ENCODE peak calls at places on chromosomes 6 and 20, in nine cellular contexts. P, K, U, F, J, I, Y, V and C are unnamed samples.

GRCh38 chr20:7967199-7967844 is 27.1 kb upstream of the HAO1 start:
- DNase-seq in P (peak), K (peak), U (no peak), F (no peak), J (no peak), I (no peak), Y (peak), V (no peak), C (no peak)

GRCh38 chr20:1813101-1813529 is 82.1 kb upstream of the SIRPA start:
- DNase-seq in P (no peak), K (peak), U (no peak), F (no peak), J (peak), I (no peak), Y (peak), V (no peak), C (no peak)

GRCh38 chr6:29631209-29631810 is 1.7 kb downstream of the GABBR1 start:
- DNase-seq in P (peak), K (no peak), U (no peak), F (no peak), J (no peak), I (peak), Y (peak), V (no peak), C (no peak)

GRCh38 chr6:50380409-50381105 is 330.8 kb upstream of the DEFB112 start:
- DNase-seq in P (no peak), K (no peak), U (no peak), F (no peak), J (no peak), I (no peak), Y (no peak), V (no peak), C (no peak)

GRCh38 chr6:142883011-142883410 is 62.0 kb downstream of the HIVEP2 start:
- DNase-seq in P (peak), K (peak), U (no peak), F (no peak), J (no peak), I (no peak), Y (peak), V (no peak), C (no peak)

GRCh38 chr6:14883921-14884320 is 361.9 kb upstream of the JARID2 start:
- DNase-seq in P (peak), K (peak), U (no peak), F (no peak), J (no peak), I (no peak), Y (no peak), V (no peak), C (no peak)

GRCh38 chr20:46894579-46894958 is at the start of gene EYA2:
- DNase-seq in P (peak), K (no peak), U (peak), F (no peak), J (peak), I (peak), Y (peak), V (no peak), C (no peak)

GRCh38 chr20:34468956-34469355 is 47.3 kb upstream of the DYNLRB1 start:
- DNase-seq in P (peak), K (no peak), U (no peak), F (no peak), J (no peak), I (no peak), Y (no peak), V (no peak), C (no peak)

GRCh38 chr6:145963216-145964068 is 716 bp downstream of the SHPRH start:
- DNase-seq in P (peak), K (peak), U (peak), F (no peak), J (peak), I (peak), Y (peak), V (peak), C (peak)

GRCh38 chr6:156545021-156545420 is 232.2 kb upstream of the ARID1B start:
- DNase-seq in P (peak), K (no peak), U (no peak), F (no peak), J (no peak), I (no peak), Y (no peak), V (no peak), C (no peak)

GRCh38 chr6:15770347-15771143 is 107.7 kb upstream of the DTNBP1 start:
- DNase-seq in P (peak), K (peak), U (no peak), F (no peak), J (no peak), I (no peak), Y (peak), V (no peak), C (no peak)

GRCh38 chr20:31494131-31494530 is 19.0 kb downstream of the REM1 start:
- DNase-seq in P (peak), K (peak), U (peak), F (no peak), J (no peak), I (peak), Y (peak), V (no peak), C (no peak)

GRCh38 chr20:44401052-44401769 is 45.7 kb downstream of the HNF4A start:
- DNase-seq in P (no peak), K (no peak), U (no peak), F (no peak), J (no peak), I (no peak), Y (no peak), V (no peak), C (no peak)

GRCh38 chr6:26311385-26312095 is 53.5 kb upstream of the BTN3A2 start:
- DNase-seq in P (peak), K (peak), U (no peak), F (no peak), J (no peak), I (peak), Y (peak), V (peak), C (peak)

GRCh38 chr6:49618257-49618656 is 18.4 kb downstream of the RHAG start:
- DNase-seq in P (no peak), K (no peak), U (no peak), F (no peak), J (no peak), I (no peak), Y (no peak), V (no peak), C (no peak)

GRCh38 chr20:1265226-1265915 is 723 bp upstream of the SNPH start:
- DNase-seq in P (no peak), K (peak), U (no peak), F (no peak), J (no peak), I (no peak), Y (no peak), V (no peak), C (no peak)

GRCh38 chr6:111631930-111632460 is 26.3 kb upstream of the TRAF3IP2 start:
- DNase-seq in P (peak), K (no peak), U (no peak), F (no peak), J (no peak), I (peak), Y (no peak), V (no peak), C (no peak)

GRCh38 chr6:7865811-7866210 is 44.8 kb downstream of the TXNDC5 start:
- DNase-seq in P (no peak), K (no peak), U (no peak), F (no peak), J (no peak), I (no peak), Y (peak), V (no peak), C (no peak)